ENCODE peak calls at places on chromosomes 3 and 15, in seven cellular contexts. N is mesenchymal stem cell, E is PC-9, U is Panc1, W is H9, K is ovary, V is stomach. R is an unnamed sample.

GRCh38 chr3:117150628-117151027 is 441.0 kb downstream of the TUSC7 start:
- DNase-seq in N (no peak), E (no peak), U (no peak), W (no peak), K (no peak), V (no peak), R (no peak)

GRCh38 chr3:168884353-168884903 is 779.1 kb downstream of the MECOM start:
- DNase-seq in N (peak; percentile 33), E (peak; percentile 57), U (no peak), W (no peak), K (no peak), V (peak; percentile 50), R (no peak)

GRCh38 chr3:125381743-125382142 is 6.6 kb upstream of the ZNF148 start:
- DNase-seq in N (peak; percentile 52), E (peak; percentile 75), U (no peak), W (no peak), K (no peak), V (no peak), R (peak; percentile 29)

GRCh38 chr15:49082960-49083359 is 36.7 kb upstream of the SECISBP2L start:
- DNase-seq in N (peak; percentile 76), E (no peak), U (no peak), W (no peak), K (no peak), V (no peak), R (no peak)

GRCh38 chr3:16496008-16496407 is 17.5 kb downstream of the RFTN1 start:
- DNase-seq in N (no peak), E (no peak), U (no peak), W (no peak), K (no peak), V (no peak), R (peak; percentile 24)

GRCh38 chr3:196524527-196524926 is 9.4 kb upstream of the SMCO1 start:
- DNase-seq in N (no peak), E (no peak), U (no peak), W (no peak), K (no peak), V (no peak), R (no peak)

GRCh38 chr15:50440932-50441331 is 16.7 kb downstream of the USP8 start:
- DNase-seq in N (no peak), E (no peak), U (no peak), W (no peak), K (no peak), V (no peak), R (no peak)

GRCh38 chr15:48556159-48556897 is 89.2 kb downstream of the FBN1 start:
- DNase-seq in N (peak; percentile 46), E (no peak), U (no peak), W (no peak), K (no peak), V (no peak), R (no peak)

GRCh38 chr3:169173231-169173630 is 490.3 kb downstream of the MECOM start:
- DNase-seq in N (no peak), E (peak; percentile 94), U (no peak), W (no peak), K (no peak), V (no peak), R (no peak)

GRCh38 chr3:117003501-117003900 is 293.9 kb downstream of the TUSC7 start:
- DNase-seq in N (no peak), E (no peak), U (no peak), W (no peak), K (no peak), V (no peak), R (no peak)

GRCh38 chr3:169966951-169967915 is 626 bp downstream of the SEC62 start:
- DNase-seq in N (peak; percentile 76), E (peak; percentile 56), U (no peak), W (no peak), K (no peak), V (peak; percentile 44), R (peak; percentile 42)

GRCh38 chr15:23877502-23878412 is 190.7 kb upstream of the NDN start:
- DNase-seq in N (peak; percentile 20), E (no peak), U (no peak), W (peak; percentile 83), K (peak; percentile 60), V (peak; percentile 52), R (no peak)

GRCh38 chr3:158649791-158650190 is 5.5 kb downstream of the GFM1 start:
- DNase-seq in N (no peak), E (no peak), U (no peak), W (no peak), K (no peak), V (no peak), R (no peak)

GRCh38 chr3:184676927-184677326 is 34.9 kb downstream of the MAGEF1 start:
- DNase-seq in N (no peak), E (no peak), U (no peak), W (no peak), K (no peak), V (no peak), R (no peak)

GRCh38 chr15:52262364-52262763 is 33.2 kb downstream of the MYO5C start:
- DNase-seq in N (peak; percentile 19), E (no peak), U (no peak), W (no peak), K (no peak), V (no peak), R (no peak)

GRCh38 chr3:191339313-191339917 is 9.1 kb upstream of the UTS2B start:
- DNase-seq in N (peak; percentile 2), E (no peak), U (no peak), W (no peak), K (no peak), V (no peak), R (no peak)

GRCh38 chr3:191334359-191334893 is 4.1 kb upstream of the UTS2B start:
- DNase-seq in N (peak; percentile 2), E (no peak), U (no peak), W (no peak), K (no peak), V (no peak), R (no peak)

GRCh38 chr3:191333481-191333880 is 3.2 kb upstream of the UTS2B start:
- DNase-seq in N (peak; percentile 0), E (no peak), U (no peak), W (no peak), K (no peak), V (no peak), R (no peak)

GRCh38 chr3:191338177-191338488 is 7.8 kb upstream of the UTS2B start:
- DNase-seq in N (no peak), E (no peak), U (no peak), W (no peak), K (no peak), V (no peak), R (no peak)

GRCh38 chr3:191336833-191337232 is 6.5 kb upstream of the UTS2B start:
- DNase-seq in N (no peak), E (no peak), U (no peak), W (no peak), K (no peak), V (no peak), R (no peak)
- H3K4me1 ChIP-seq in N (peaks cover 3% of the 10 kb centered on the region), E (peaks cover 27% of the 10 kb centered on the region), U (peaks cover 68% of the 10 kb centered on the region), W (no peaks in the 10 kb centered on the region), K (peaks cover 5% of the 10 kb centered on the region), V (peaks cover 6% of the 10 kb centered on the region), R (no peaks in the 10 kb centered on the region)

GRCh38 chr3:134333522-134334181 is 40.6 kb downstream of the AMOTL2 start:
- DNase-seq in N (peak; percentile 83), E (peak; percentile 34), U (no peak), W (peak; percentile 67), K (no peak), V (no peak), R (no peak)

GRCh38 chr3:134334231-134334900 is 39.9 kb downstream of the AMOTL2 start:
- DNase-seq in N (peak; percentile 25), E (peak; percentile 0), U (no peak), W (peak; percentile 26), K (no peak), V (no peak), R (no peak)

GRCh38 chr3:134330895-134331810 is 43.1 kb downstream of the AMOTL2 start:
- DNase-seq in N (peak; percentile 63), E (peak; percentile 85), U (no peak), W (no peak), K (no peak), V (no peak), R (no peak)

GRCh38 chr3:134332344-134332743 is 41.9 kb downstream of the AMOTL2 start:
- DNase-seq in N (no peak), E (peak; percentile 65), U (no peak), W (peak; percentile 24), K (no peak), V (no peak), R (no peak)

DNA sequence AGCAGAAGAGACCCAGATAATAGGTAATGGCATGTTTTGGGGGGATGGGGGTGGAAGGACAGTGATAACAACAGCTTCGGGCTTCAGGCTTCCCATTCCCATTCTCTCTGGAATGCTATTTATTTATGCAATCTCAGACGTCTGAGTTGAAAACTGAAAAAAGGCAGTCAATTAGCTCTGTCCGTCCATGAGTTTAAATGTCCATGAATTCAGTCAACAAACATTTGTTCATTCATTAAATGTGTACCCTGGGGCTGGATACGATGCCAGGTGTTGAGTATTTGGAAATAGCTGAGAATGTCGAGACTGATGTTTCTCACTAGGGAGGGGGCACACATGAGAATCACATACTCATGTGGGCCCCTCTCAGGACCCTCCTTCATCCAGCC is 42.4 kb downstream of the AMOTL2 start:
- DNase-seq in N (no peak), E (peak; percentile 48), U (no peak), W (no peak), K (no peak), V (no peak), R (no peak)
- H3K4me1 ChIP-seq in N (peaks cover 53% of the 10 kb centered on the region), E (peaks cover 97% of the 10 kb centered on the region), U (peaks cover 77% of the 10 kb centered on the region), W (peaks cover 37% of the 10 kb centered on the region), K (peaks cover 27% of the 10 kb centered on the region), V (peaks cover 36% of the 10 kb centered on the region), R (no peaks in the 10 kb centered on the region)

GRCh38 chr3:48423241-48423882 is 6.5 kb downstream of the PLXNB1 start:
- DNase-seq in N (no peak), E (no peak), U (no peak), W (no peak), K (no peak), V (no peak), R (no peak)

GRCh38 chr3:48422691-48423090 is 7.2 kb downstream of the PLXNB1 start:
- DNase-seq in N (no peak), E (no peak), U (no peak), W (no peak), K (no peak), V (no peak), R (no peak)

GRCh38 chr3:48422272-48422671 is 7.6 kb downstream of the PLXNB1 start:
- DNase-seq in N (no peak), E (no peak), U (no peak), W (peak; percentile 42), K (no peak), V (no peak), R (no peak)

GRCh38 chr3:48425281-48425812 is 4.5 kb downstream of the PLXNB1 start:
- DNase-seq in N (no peak), E (no peak), U (no peak), W (no peak), K (peak; percentile 75), V (peak; percentile 43), R (no peak)

GRCh38 chr3:48423883-48424695 is 5.8 kb downstream of the PLXNB1 start:
- DNase-seq in N (no peak), E (no peak), U (no peak), W (no peak), K (no peak), V (no peak), R (no peak)
- H3K4me1 ChIP-seq in N (peaks cover 44% of the 10 kb centered on the region), E (peaks cover 5% of the 10 kb centered on the region), U (peaks cover 4% of the 10 kb centered on the region), W (peaks cover 9% of the 10 kb centered on the region), K (peaks cover 40% of the 10 kb centered on the region), V (peaks cover 44% of the 10 kb centered on the region), R (no peaks in the 10 kb centered on the region)

GRCh38 chr3:44348993-44349392 is 10.4 kb downstream of the TCAIM start:
- DNase-seq in N (no peak), E (no peak), U (no peak), W (no peak), K (no peak), V (no peak), R (no peak)
- H3K4me1 ChIP-seq in N (no peaks in the 10 kb centered on the region), E (no peaks in the 10 kb centered on the region), U (no peaks in the 10 kb centered on the region), W (no peaks in the 10 kb centered on the region), K (peaks cover 6% of the 10 kb centered on the region), V (peaks cover 13% of the 10 kb centered on the region), R (no peaks in the 10 kb centered on the region)

GRCh38 chr3:147380996-147381376 is 25.4 kb downstream of the ZIC4 start:
- DNase-seq in N (no peak), E (no peak), U (no peak), W (no peak), K (no peak), V (no peak), R (no peak)
- H3K4me1 ChIP-seq in N (peaks cover 6% of the 10 kb centered on the region), E (no peaks in the 10 kb centered on the region), U (no peaks in the 10 kb centered on the region), W (peaks cover 9% of the 10 kb centered on the region), K (no peaks in the 10 kb centered on the region), V (no peaks in the 10 kb centered on the region), R (no peaks in the 10 kb centered on the region)